ENCODE peak calls at places on chromosomes 6 and 20, in four cellular contexts. T is GM06990; Z is effector CD8-positive, alpha-beta T cell; X is endothelial cell. K is an unnamed sample.

GRCh38 chr6:153959281-153959680 is 79.8 kb upstream of the OPRM1 start:
- DNase-seq in T (no peak), Z (no peak), X (no peak), K (no peak)

GRCh38 chr6:72649032-72649984 is 27.4 kb downstream of the KCNQ5 start:
- DNase-seq in T (peak; percentile 37), Z (no peak), X (no peak), K (peak; percentile 78)

GRCh38 chr6:166713608-166714510 is 86.8 kb upstream of the RPS6KA2 start:
- DNase-seq in T (no peak), Z (no peak), X (no peak), K (no peak)

GRCh38 chr6:13302751-13303667 is 25.3 kb downstream of the TBC1D7 start:
- DNase-seq in T (peak; percentile 72), Z (no peak), X (no peak), K (peak; percentile 93)

GRCh38 chr20:6714202-6714800 is 53.2 kb upstream of the BMP2 start:
- DNase-seq in T (no peak), Z (no peak), X (no peak), K (no peak)

GRCh38 chr6:17501982-17502704 is 98.0 kb upstream of the FAM8A1 start:
- DNase-seq in T (no peak), Z (no peak), X (no peak), K (no peak)

GRCh38 chr6:168281826-168282225 is 37.8 kb downstream of the DACT2 start:
- DNase-seq in T (no peak), Z (no peak), X (no peak), K (no peak)

GRCh38 chr6:137697267-137697938 is 169.7 kb upstream of the TNFAIP3 start:
- DNase-seq in T (no peak), Z (no peak), X (peak; percentile 51), K (peak; percentile 58)

GRCh38 chr6:40037271-40037670 is 103.0 kb upstream of the MOCS1 start:
- DNase-seq in T (no peak), Z (no peak), X (no peak), K (no peak)

GRCh38 chr20:47701612-47702011 is 83.7 kb downstream of the SULF2 start:
- DNase-seq in T (no peak), Z (no peak), X (no peak), K (peak; percentile 59)